ENCODE peak calls at places on chromosomes 16 and 17, in nine cellular contexts. C is midbrain, F is amygdala, O is astrocyte, T is thoracic aorta, K is anterior cingulate cortex, Q is left ventricle myocardium superior, I is HTR-8/SVneo, X is pulmonary artery endothelial cell. A is an unnamed sample.
A peak's percentile ranks its signal among the peaks of the same experiment; 100 is the strongest.

GRCh38 chr17:40304464-40304863 is 4.5 kb upstream of the RARA start:
- DNase-seq in X (no peak), T (no peak), O (peak; percentile 98), F (no peak), C (no peak), Q (no peak), K (no peak), I (no peak), A (peak; percentile 81)

GRCh38 chr17:60145006-60145935 is 4.5 kb upstream of the CA4 start:
- DNase-seq in Q (no peak), F (no peak), X (no peak), K (no peak), C (no peak), T (no peak), O (no peak), I (no peak), A (peak; percentile 19)

GRCh38 chr17:4407216-4407615 is 26.5 kb upstream of the SPNS3 start:
- DNase-seq in X (no peak), C (no peak), O (no peak), F (no peak), K (no peak), Q (no peak), T (no peak), I (no peak), A (no peak)

GRCh38 chr17:68057531-68057952 is 22.0 kb downstream of the KPNA2 start:
- DNase-seq in C (no peak), Q (no peak), T (no peak), X (no peak), K (no peak), O (no peak), F (no peak), I (no peak), A (peak; percentile 31)

GRCh38 chr17:58530655-58531054 is 16.2 kb upstream of the MTMR4 start:
- DNase-seq in K (peak; percentile 58), I (no peak), F (no peak), X (no peak), T (no peak), C (peak; percentile 27), Q (no peak), O (no peak), A (no peak)

GRCh38 chr17:51000835-51001638 is 119.6 kb downstream of the SPAG9 start:
- DNase-seq in K (no peak), T (no peak), C (peak; percentile 81), F (no peak), O (peak; percentile 57), X (peak; percentile 32), Q (no peak), I (peak; percentile 73), A (peak; percentile 52)

GRCh38 chr16:67990018-67990386 is 9.3 kb downstream of the DPEP2 start:
- DNase-seq in O (no peak), Q (no peak), K (no peak), X (no peak), C (no peak), I (no peak), F (no peak), T (no peak), A (no peak)

GRCh38 chr17:27898096-27898495 is 4.9 kb upstream of the LYRM9 start:
- DNase-seq in T (no peak), Q (no peak), I (no peak), X (no peak), C (no peak), K (no peak), O (no peak), F (no peak), A (no peak)

GRCh38 chr17:63993368-63993990 is 4.7 kb upstream of the PRR29 start:
- DNase-seq in C (no peak), K (no peak), T (no peak), I (no peak), O (no peak), X (no peak), F (no peak), Q (no peak), A (no peak)

GRCh38 chr17:19979917-19980770 is 2.5 kb upstream of the AKAP10 start:
- DNase-seq in Q (peak; percentile 70), F (no peak), O (no peak), T (no peak), I (no peak), K (no peak), C (no peak), X (no peak), A (no peak)

GRCh38 chr17:52666264-52666663 is 507.8 kb upstream of the CA10 start:
- DNase-seq in T (no peak), X (no peak), C (no peak), Q (no peak), I (no peak), F (no peak), O (no peak), K (no peak), A (no peak)

GRCh38 chr17:14730821-14731220 is 429.9 kb downstream of the HS3ST3B1 start:
- DNase-seq in X (no peak), T (no peak), F (no peak), I (no peak), Q (no peak), O (no peak), K (no peak), C (no peak), A (no peak)

GRCh38 chr17:62760059-62760887 is 47.8 kb downstream of the MARCHF10 start:
- DNase-seq in K (no peak), T (no peak), C (no peak), O (peak; percentile 77), Q (no peak), I (no peak), X (no peak), F (no peak), A (peak; percentile 74)

GRCh38 chr16:63749256-63749655 is 1372.6 kb downstream of the CDH11 start:
- DNase-seq in O (no peak), C (no peak), X (no peak), I (no peak), F (no peak), Q (no peak), T (no peak), K (no peak), A (no peak)

GRCh38 chr17:7293821-7294613 is 422 bp downstream of the YBX2 start:
- DNase-seq in C (no peak), O (no peak), I (no peak), F (no peak), T (no peak), X (no peak), Q (peak; percentile 52), K (no peak), A (no peak)

GRCh38 chr17:30570596-30571265 is 93.5 kb downstream of the GOSR1 start:
- DNase-seq in Q (no peak), K (no peak), X (no peak), F (no peak), C (no peak), O (no peak), I (no peak), T (no peak), A (no peak)

GRCh38 chr17:56244268-56244890 is 91.1 kb downstream of the ANKFN1 start:
- DNase-seq in T (no peak), O (no peak), I (no peak), C (no peak), K (no peak), X (no peak), Q (no peak), F (no peak), A (no peak)

GRCh38 chr17:48024149-48025039 is 13.2 kb downstream of the COPZ2 start:
- DNase-seq in F (no peak), T (no peak), I (no peak), Q (peak; percentile 70), O (peak; percentile 48), K (peak; percentile 51), C (no peak), X (no peak), A (peak; percentile 70)

GRCh38 chr17:13297198-13297597 is 279.4 kb upstream of the ELAC2 start:
- DNase-seq in O (no peak), F (no peak), C (no peak), X (no peak), I (no peak), K (no peak), T (no peak), Q (no peak), A (no peak)

GRCh38 chr17:81057079-81057730 is 22.3 kb downstream of the BAIAP2 start:
- DNase-seq in X (no peak), Q (peak; percentile 75), C (peak; percentile 60), T (no peak), K (peak; percentile 75), O (no peak), F (peak; percentile 31), I (no peak), A (no peak)

GRCh38 chr16:959232-960040 is 11.3 kb downstream of the LMF1 start:
- DNase-seq in X (no peak), T (no peak), I (no peak), K (no peak), Q (no peak), C (no peak), O (no peak), F (no peak), A (no peak)

GRCh38 chr17:2030779-2031163 is 818 bp downstream of the DPH1 start:
- DNase-seq in F (peak; percentile 64), O (no peak), X (no peak), K (no peak), Q (no peak), T (no peak), I (no peak), C (no peak), A (no peak)